ENCODE peak calls at places on chromosomes 16 and 17, in six cellular contexts. Z is stomach; S is GM20000; N is testis; A is body of pancreas; Y is CD8-positive, alpha-beta T cell. Q is an unnamed sample.

GRCh38 chr16:82880361-82880760 is 253.6 kb downstream of the CDH13 start:
- DNase-seq in Z (no peak), S (no peak), N (no peak), A (no peak), Y (no peak), Q (no peak)

GRCh38 chr17:76688165-76688622 is 22.6 kb downstream of the MXRA7 start:
- DNase-seq in Z (no peak), S (no peak), N (no peak), A (no peak), Y (no peak), Q (peak)

GRCh38 chr16:17312100-17312732 is 158.5 kb downstream of the XYLT1 start:
- DNase-seq in Z (peak), S (no peak), N (no peak), A (peak), Y (no peak), Q (peak)

GRCh38 chr17:75626496-75627038 is 6.7 kb upstream of the SMIM5 start:
- DNase-seq in Z (no peak), S (no peak), N (no peak), A (no peak), Y (no peak), Q (no peak)

GRCh38 chr17:15290605-15291004 is 25.5 kb upstream of the PMP22 start:
- DNase-seq in Z (no peak), S (no peak), N (no peak), A (no peak), Y (no peak), Q (no peak)

GRCh38 chr16:46918905-46919792 is 35.0 kb downstream of the GPT2 start:
- DNase-seq in Z (peak), S (peak), N (no peak), A (peak), Y (no peak), Q (no peak)

GRCh38 chr17:82056729-82057621 is 5.3 kb downstream of the GPS1 start:
- DNase-seq in Z (no peak), S (no peak), N (no peak), A (no peak), Y (no peak), Q (no peak)

GRCh38 chr17:27810211-27810901 is 10.0 kb upstream of the NOS2 start:
- DNase-seq in Z (no peak), S (peak), N (no peak), A (no peak), Y (no peak), Q (no peak)

GRCh38 chr16:57572978-57573733 is 30.7 kb downstream of the ADGRG5 start:
- DNase-seq in Z (no peak), S (no peak), N (no peak), A (no peak), Y (no peak), Q (no peak)

GRCh38 chr16:88527937-88528743 is 42.1 kb upstream of the ZC3H18 start:
- DNase-seq in Z (no peak), S (no peak), N (no peak), A (peak), Y (no peak), Q (no peak)

GRCh38 chr16:29900102-29900887 is at the start of gene ASPHD1:
- DNase-seq in Z (peak), S (peak), N (peak), A (peak), Y (peak), Q (peak)

GRCh38 chr17:57735707-57736106 is 9.4 kb downstream of the CCDC182 start:
- DNase-seq in Z (no peak), S (peak), N (peak), A (no peak), Y (no peak), Q (no peak)

GRCh38 chr17:39678340-39679116 is 9.3 kb downstream of the PGAP3 start:
- DNase-seq in Z (peak), S (no peak), N (no peak), A (no peak), Y (no peak), Q (no peak)
- TF ChIP-seq CTCF in Z (no peak), S (no peak), N (no peak), A (no peak), Y (no peak), Q (no peak)

DNA sequence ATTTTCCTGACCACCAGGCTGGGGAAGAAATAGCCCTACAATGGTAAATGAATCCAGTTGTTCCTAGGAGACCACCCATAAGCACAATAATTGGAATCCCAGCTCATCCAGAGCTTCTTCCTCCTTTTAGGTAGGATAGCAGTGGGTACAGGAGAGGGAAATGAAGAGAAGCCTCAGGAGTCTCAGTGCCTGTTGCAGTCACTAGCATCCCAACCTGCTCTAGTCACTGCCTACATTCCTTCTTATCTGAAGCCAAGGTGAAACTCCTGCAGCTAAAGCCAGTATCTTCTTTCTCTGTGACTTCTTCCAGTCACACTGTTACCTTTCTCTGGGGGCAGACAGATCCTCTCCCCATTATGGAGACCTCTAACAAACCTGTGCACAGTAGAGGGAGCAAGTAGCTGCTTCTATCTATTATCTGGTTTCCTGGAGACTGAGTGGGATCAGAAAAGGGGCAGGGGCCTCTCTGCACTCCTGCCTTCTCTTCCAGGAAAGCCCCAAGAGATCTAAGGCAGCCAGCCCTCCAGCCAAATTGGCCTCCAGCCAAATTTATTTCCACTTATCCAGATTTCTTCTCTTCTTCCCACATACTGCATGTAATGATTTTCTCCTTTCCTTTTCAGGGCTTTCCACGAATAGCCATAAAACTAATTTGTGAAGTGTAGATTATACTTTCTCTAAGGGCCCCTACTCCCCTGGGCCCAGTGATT is 85.5 kb downstream of the SSH2 start:
- DNase-seq in Z (no peak), S (no peak), N (no peak), A (no peak), Y (no peak), Q (no peak)
- TF ChIP-seq CTCF in Z (no peak), S (no peak), N (no peak), A (no peak), Y (no peak), Q (no peak)

DNA sequence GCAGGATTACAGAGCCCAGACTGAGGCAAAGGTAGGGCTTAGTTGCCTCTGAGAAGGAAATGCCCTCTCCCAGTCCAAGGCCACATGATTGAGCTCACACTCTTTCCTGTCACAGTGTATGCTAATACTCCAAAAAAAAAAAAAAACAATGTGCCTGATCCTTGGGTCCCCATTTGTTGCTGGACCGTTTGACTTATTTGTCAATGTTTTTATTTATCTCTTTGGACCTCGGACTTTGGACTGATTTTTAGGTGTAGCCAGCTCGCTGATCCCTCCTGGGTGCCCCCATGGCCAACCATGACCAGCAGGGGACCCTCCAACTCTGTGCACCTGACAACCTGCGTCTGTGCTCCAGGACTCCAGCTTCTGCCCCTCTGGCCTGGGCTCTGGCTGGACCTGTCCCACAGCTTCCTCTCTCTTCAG is 622 bp upstream of the CCL16 start:
- DNase-seq in Z (no peak), S (no peak), N (no peak), A (no peak), Y (no peak), Q (no peak)
- TF ChIP-seq CTCF in Z (no peak), S (peak), N (no peak), A (no peak), Y (no peak), Q (no peak)

DNA sequence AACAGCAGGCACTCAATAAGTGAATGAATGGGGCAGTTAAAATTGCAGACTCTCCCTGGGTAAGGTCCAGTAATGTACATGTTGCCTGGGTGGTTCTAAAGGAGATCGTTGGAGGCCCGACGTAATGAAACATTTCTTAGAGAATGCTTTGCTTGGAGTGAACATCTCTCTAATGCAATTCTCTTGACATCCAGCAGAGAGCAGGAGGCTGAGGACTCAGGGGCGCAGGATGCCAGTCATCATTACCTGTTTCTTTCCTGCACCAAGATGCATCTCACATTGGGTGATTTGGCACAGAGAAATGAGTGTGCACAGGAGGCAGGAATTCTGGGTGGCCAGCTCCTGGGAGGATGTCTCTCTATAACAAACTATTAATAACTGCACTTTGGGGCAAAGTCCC is 130.3 kb upstream of the RBBP6 start:
- DNase-seq in Z (no peak), S (peak), N (no peak), A (no peak), Y (no peak), Q (no peak)
- TF ChIP-seq CTCF in Z (no peak), S (no peak), N (no peak), A (no peak), Y (no peak), Q (no peak)

DNA sequence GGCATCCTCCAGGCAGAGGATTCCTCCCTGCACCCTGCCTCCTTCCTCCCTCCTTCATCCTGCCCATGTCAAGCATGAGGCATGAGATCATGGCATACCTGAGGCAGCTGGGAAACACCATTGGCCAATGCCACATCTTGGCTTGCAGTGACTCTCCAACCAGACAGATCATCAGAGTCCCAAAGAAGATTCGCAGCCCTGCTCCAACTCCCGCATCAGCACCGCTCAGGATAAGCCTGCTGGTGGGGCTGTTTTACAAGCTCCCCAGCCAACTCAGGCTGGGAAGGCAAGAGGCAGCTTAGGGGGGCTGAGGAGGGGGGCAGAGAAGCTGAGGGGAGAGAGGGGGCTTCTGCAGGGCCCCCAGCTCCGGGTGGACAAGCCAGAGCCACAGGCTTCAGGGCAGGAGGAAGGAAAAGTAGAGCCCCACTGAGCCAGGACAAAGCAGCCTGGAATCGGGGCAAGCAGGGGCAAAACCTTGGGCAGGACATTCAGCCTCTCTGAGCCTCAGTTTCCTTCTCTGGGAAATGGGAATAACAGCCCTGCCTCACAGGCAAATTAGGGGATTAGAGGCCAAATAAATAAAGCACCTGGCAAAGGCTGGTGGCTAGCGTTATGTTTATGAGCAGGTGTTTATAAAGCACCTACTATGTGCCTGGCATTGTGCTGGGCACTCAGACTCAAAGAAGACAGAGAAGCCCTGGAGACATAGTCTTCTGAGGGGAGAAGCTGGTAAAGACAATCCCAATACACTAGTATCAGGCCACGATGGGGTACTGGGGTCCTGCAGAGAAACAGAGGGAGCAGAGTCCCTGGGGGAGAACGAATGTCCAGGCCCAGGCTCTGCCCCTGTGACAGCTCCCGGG is 88.1 kb downstream of the GOSR1 start:
- DNase-seq in Z (peak), S (no peak), N (no peak), A (no peak), Y (no peak), Q (no peak)
- TF ChIP-seq CTCF in Z (no peak), S (no peak), N (no peak), A (no peak), Y (no peak), Q (no peak)

GRCh38 chr16:682493-683395 is 1.4 kb downstream of the JMJD8 start:
- DNase-seq in Z (no peak), S (no peak), N (no peak), A (no peak), Y (no peak), Q (no peak)

GRCh38 chr16:679808-680624 is at the start of gene STUB1:
- DNase-seq in Z (peak), S (peak), N (peak), A (peak), Y (peak), Q (peak)

GRCh38 chr16:680625-680945 is 375 bp downstream of the STUB1 start:
- DNase-seq in Z (no peak), S (no peak), N (no peak), A (no peak), Y (no peak), Q (no peak)

GRCh38 chr16:681746-682427 is 1.7 kb downstream of the STUB1 start:
- DNase-seq in Z (no peak), S (no peak), N (no peak), A (peak), Y (no peak), Q (no peak)

GRCh38 chr16:680967-681745 is 946 bp downstream of the STUB1 start:
- DNase-seq in Z (peak), S (no peak), N (peak), A (peak), Y (no peak), Q (peak)
- TF ChIP-seq CTCF in Z (no peak), S (no peak), N (no peak), A (no peak), Y (no peak), Q (no peak)

Q was measured in thyroid gland.